ENCODE peak calls at places on chromosomes 12 and 14, in ten cellular contexts. E is cortex of kidney; I is glutamatergic neuron; G is mesothelial cell of epicardium; C is left colon; K is stimulated activated CD8-positive, alpha-beta memory T cell treated with anti-CD3 and anti-CD28 coated beads, Interleukin-4, amount 100 ng/mL, for 1 hour; D is HFF-Myc; U is T-helper 1 cell; O is activated naive CD8-positive, alpha-beta T cell treated with anti-CD3 and anti-CD28 coated beads, Interleukin-2, amount 50 U/mL, for 16 hours; L is tibial artery. Q is an unnamed sample.

GRCh38 chr14:91067186-91067585 is 6.7 kb upstream of the RPS6KA5 start:
- DNase-seq in E (no peak), I (no peak), G (no peak), C (no peak), K (no peak), D (no peak), U (peak; percentile 6), O (no peak), L (no peak), Q (no peak)

GRCh38 chr12:78457951-78458350 is 406.6 kb upstream of the SYT1 start:
- DNase-seq in E (no peak), I (no peak), G (no peak), C (no peak), K (no peak), D (no peak), U (no peak), O (no peak), L (no peak), Q (no peak)

GRCh38 chr14:37623552-37623951 is 28.1 kb downstream of the TTC6 start:
- DNase-seq in E (no peak), I (no peak), G (no peak), C (no peak), K (no peak), D (peak; percentile 45), U (no peak), O (no peak), L (no peak), Q (no peak)

GRCh38 chr12:2284857-2285256 is 232.1 kb downstream of the CACNA1C start:
- DNase-seq in E (no peak), I (peak; percentile 89), G (peak; percentile 78), C (peak; percentile 72), K (no peak), D (peak; percentile 77), U (no peak), O (no peak), L (peak; percentile 72), Q (peak; percentile 58)

GRCh38 chr14:94400454-94400853 is 12.1 kb upstream of the SERPINA1 start:
- DNase-seq in E (no peak), I (no peak), G (no peak), C (no peak), K (no peak), D (no peak), U (no peak), O (no peak), L (no peak), Q (no peak)

GRCh38 chr12:10236720-10237119 is 24.0 kb downstream of the GABARAPL1 start:
- DNase-seq in E (no peak), I (no peak), G (no peak), C (no peak), K (no peak), D (no peak), U (no peak), O (no peak), L (no peak), Q (no peak)

GRCh38 chr12:124919646-124920352 is 5.3 kb upstream of the UBC start:
- DNase-seq in E (no peak), I (no peak), G (no peak), C (peak; percentile 45), K (no peak), D (no peak), U (no peak), O (no peak), L (no peak), Q (no peak)

GRCh38 chr12:120972870-120973543 is 5.3 kb upstream of the HNF1A start:
- DNase-seq in E (no peak), I (no peak), G (no peak), C (no peak), K (no peak), D (no peak), U (no peak), O (no peak), L (no peak), Q (no peak)

GRCh38 chr14:21104448-21105060 is 3.7 kb downstream of the TMEM253 start:
- DNase-seq in E (no peak), I (peak; percentile 82), G (peak; percentile 72), C (peak; percentile 84), K (peak; percentile 48), D (no peak), U (peak; percentile 55), O (no peak), L (peak; percentile 79), Q (peak; percentile 81)

GRCh38 chr14:36857136-36857535 is 195.5 kb downstream of the PAX9 start:
- DNase-seq in E (no peak), I (no peak), G (no peak), C (no peak), K (no peak), D (no peak), U (no peak), O (no peak), L (no peak), Q (no peak)

GRCh38 chr14:103422981-103423600 is 37.9 kb downstream of the MARK3 start:
- DNase-seq in E (no peak), I (no peak), G (no peak), C (no peak), K (no peak), D (no peak), U (no peak), O (no peak), L (no peak), Q (peak; percentile 44)

GRCh38 chr14:40221428-40221827 is 789.2 kb upstream of the FBXO33 start:
- DNase-seq in E (no peak), I (no peak), G (no peak), C (no peak), K (no peak), D (no peak), U (no peak), O (no peak), L (no peak), Q (no peak)

GRCh38 chr12:128259556-128260070 is 7.4 kb upstream of the TMEM132C start:
- DNase-seq in E (no peak), I (peak; percentile 44), G (peak; percentile 54), C (no peak), K (no peak), D (no peak), U (no peak), O (no peak), L (no peak), Q (peak; percentile 16)

GRCh38 chr12:127284021-127284420 is 982.9 kb upstream of the TMEM132C start:
- DNase-seq in E (no peak), I (no peak), G (no peak), C (no peak), K (no peak), D (no peak), U (no peak), O (no peak), L (no peak), Q (no peak)

GRCh38 chr14:88411039-88411438 is 25.6 kb downstream of the SPATA7 start:
- DNase-seq in E (no peak), I (no peak), G (no peak), C (no peak), K (no peak), D (no peak), U (no peak), O (no peak), L (no peak), Q (no peak)

GRCh38 chr14:67999290-67999689 is 179.7 kb downstream of the RAD51B start:
- DNase-seq in E (no peak), I (no peak), G (no peak), C (no peak), K (no peak), D (no peak), U (no peak), O (no peak), L (no peak), Q (no peak)

GRCh38 chr12:92421701-92422100 is 276.1 kb upstream of the BTG1 start:
- DNase-seq in E (no peak), I (no peak), G (no peak), C (no peak), K (no peak), D (no peak), U (no peak), O (no peak), L (no peak), Q (no peak)

GRCh38 chr14:55065411-55065810 is 14.0 kb downstream of the MAPK1IP1L start:
- DNase-seq in E (no peak), I (no peak), G (no peak), C (no peak), K (no peak), D (no peak), U (no peak), O (no peak), L (no peak), Q (no peak)

GRCh38 chr12:754238-754816 is 1.9 kb downstream of the WNK1 start:
- DNase-seq in E (no peak), I (no peak), G (peak; percentile 42), C (peak; percentile 35), K (no peak), D (no peak), U (no peak), O (no peak), L (no peak), Q (peak; percentile 46)

GRCh38 chr12:43742106-43742505 is 16.5 kb downstream of the PUS7L start:
- DNase-seq in E (no peak), I (no peak), G (no peak), C (no peak), K (no peak), D (peak; percentile 17), U (no peak), O (no peak), L (no peak), Q (peak; percentile 71)

GRCh38 chr12:82688035-82688501 is 1.4 kb downstream of the TMTC2 start:
- DNase-seq in E (no peak), I (no peak), G (no peak), C (no peak), K (no peak), D (no peak), U (no peak), O (no peak), L (no peak), Q (no peak)

GRCh38 chr12:47868552-47869031 is 36.2 kb downstream of the VDR start:
- DNase-seq in E (no peak), I (no peak), G (no peak), C (no peak), K (no peak), D (no peak), U (no peak), O (no peak), L (peak; percentile 17), Q (no peak)

GRCh38 chr14:77039285-77040058 is 11.0 kb upstream of the IRF2BPL start:
- DNase-seq in E (no peak), I (no peak), G (no peak), C (no peak), K (no peak), D (no peak), U (no peak), O (no peak), L (peak; percentile 31), Q (peak; percentile 64)

GRCh38 chr12:42180990-42181611 is 36.4 kb upstream of the GXYLT1 start:
- DNase-seq in E (no peak), I (no peak), G (no peak), C (no peak), K (no peak), D (no peak), U (no peak), O (no peak), L (no peak), Q (no peak)

GRCh38 chr12:122182887-122183587 is at the start of gene LRRC43:
- DNase-seq in E (no peak), I (peak; percentile 88), G (peak; percentile 66), C (no peak), K (no peak), D (no peak), U (peak; percentile 33), O (no peak), L (no peak), Q (peak; percentile 78)